ENCODE peak calls at places on chromosomes 2 and 18, in ten cellular contexts. P, G, Z, B, O, R, X, M, Q and W are unnamed samples.

GRCh38 chr2:38261569-38262513 is 115.2 kb downstream of the ATL2 start:
- DNase-seq in P (no peak), G (no peak), Z (no peak), B (no peak), R (no peak), M (no peak), X (no peak), Q (no peak), O (no peak), W (no peak)

GRCh38 chr18:21820035-21820810 is 79.6 kb downstream of the MIB1 start:
- DNase-seq in O (peak; percentile 36), Z (no peak), R (no peak), G (no peak), X (no peak), M (no peak), B (no peak), Q (peak; percentile 51), P (no peak), W (no peak)

GRCh38 chr2:191311627-191312026 is 66.4 kb downstream of the MYO1B start:
- DNase-seq in Z (no peak), X (no peak), M (no peak), R (no peak), B (no peak), O (no peak), G (no peak), P (no peak), Q (peak; percentile 81), W (no peak)

GRCh38 chr2:144460981-144461766 is 58.7 kb downstream of the ZEB2 start:
- DNase-seq in R (peak; percentile 48), Q (peak; percentile 90), X (no peak), B (no peak), Z (no peak), P (peak; percentile 20), O (no peak), M (no peak), G (peak; percentile 38), W (no peak)

GRCh38 chr2:214465386-214466146 is 54.7 kb downstream of the VWC2L start:
- DNase-seq in G (peak; percentile 6), X (no peak), M (no peak), P (no peak), B (no peak), Q (peak; percentile 7), O (no peak), Z (no peak), R (no peak), W (no peak)

GRCh38 chr2:67322361-67323001 is 74.7 kb upstream of the ETAA1 start:
- DNase-seq in B (no peak), Q (peak; percentile 60), P (no peak), X (peak; percentile 19), M (peak; percentile 32), R (peak; percentile 24), G (peak; percentile 14), O (no peak), Z (no peak), W (no peak)

GRCh38 chr2:148042219-148042618 is 21.3 kb downstream of the MBD5 start:
- DNase-seq in P (no peak), R (no peak), B (no peak), O (no peak), M (no peak), X (no peak), Z (no peak), G (no peak), Q (no peak), W (no peak)

GRCh38 chr2:9462313-9462712 is 12.0 kb upstream of the IAH1 start:
- DNase-seq in O (no peak), G (no peak), Q (no peak), X (no peak), R (no peak), B (no peak), Z (no peak), M (no peak), P (no peak), W (no peak)

GRCh38 chr2:111054791-111055627 is 65.7 kb upstream of the BCL2L11 start:
- DNase-seq in M (no peak), O (no peak), Z (no peak), G (no peak), B (no peak), X (peak; percentile 45), P (no peak), Q (no peak), R (no peak), W (no peak)

GRCh38 chr18:35117372-35117771 is 76.2 kb downstream of the MAPRE2 start:
- DNase-seq in Z (no peak), O (no peak), Q (no peak), R (no peak), P (no peak), B (no peak), X (no peak), M (no peak), G (no peak), W (no peak)

GRCh38 chr2:232365621-232366321 is 12.8 kb upstream of the ALPP start:
- DNase-seq in Z (no peak), R (no peak), G (no peak), Q (peak; percentile 39), P (no peak), O (peak; percentile 49), B (no peak), X (peak; percentile 69), M (no peak), W (peak; percentile 35)

GRCh38 chr2:109403841-109404201 is 209.9 kb downstream of the SEPTIN10 start:
- DNase-seq in O (no peak), G (no peak), X (no peak), R (no peak), P (no peak), Q (no peak), M (no peak), Z (no peak), B (no peak), W (no peak)

GRCh38 chr2:1916881-1917280 is 172.6 kb upstream of the PXDN start:
- DNase-seq in P (no peak), Q (no peak), R (no peak), G (no peak), B (no peak), M (no peak), X (no peak), Z (no peak), O (no peak), W (no peak)

GRCh38 chr18:46424898-46425297 is 232.1 kb downstream of the LOXHD1 start:
- DNase-seq in Q (no peak), R (no peak), O (no peak), B (no peak), X (peak; percentile 56), G (no peak), P (peak; percentile 73), M (no peak), Z (no peak), W (no peak)

GRCh38 chr2:220310326-220310936 is 683.0 kb downstream of the SLC4A3 start:
- DNase-seq in P (no peak), Q (peak; percentile 8), Z (no peak), M (no peak), R (no peak), B (no peak), X (no peak), G (no peak), O (no peak), W (no peak)

GRCh38 chr18:79765491-79766245 is 32.1 kb upstream of the KCNG2 start:
- DNase-seq in Z (peak; percentile 1), M (no peak), B (no peak), R (no peak), G (no peak), P (no peak), O (no peak), Q (no peak), X (no peak), W (peak; percentile 16)

GRCh38 chr2:10762651-10763460 is 41.4 kb downstream of the ATP6V1C2 start:
- DNase-seq in Z (no peak), R (no peak), B (no peak), X (no peak), M (no peak), Q (peak; percentile 74), O (no peak), P (no peak), G (no peak), W (peak; percentile 25)

GRCh38 chr2:51581636-51582267 is 549.8 kb upstream of the NRXN1 start:
- DNase-seq in Q (no peak), Z (no peak), G (no peak), B (no peak), P (no peak), R (no peak), X (no peak), O (no peak), M (no peak), W (no peak)

GRCh38 chr18:23106575-23106974 is 28.7 kb upstream of the CABLES1 start:
- DNase-seq in Z (no peak), X (no peak), Q (peak; percentile 77), O (no peak), M (no peak), B (no peak), P (no peak), R (no peak), G (no peak), W (peak; percentile 64)

GRCh38 chr2:12606472-12607000 is 110.2 kb upstream of the TRIB2 start:
- DNase-seq in R (no peak), P (no peak), Q (peak; percentile 67), O (no peak), B (no peak), G (no peak), M (no peak), Z (no peak), X (no peak), W (no peak)

GRCh38 chr18:35888329-35888728 is 84.2 kb upstream of the RMP24 start:
- DNase-seq in G (no peak), B (no peak), X (no peak), P (no peak), R (no peak), M (no peak), Z (no peak), Q (no peak), O (no peak), W (no peak)

GRCh38 chr2:71694501-71695234 is 241.3 kb downstream of the DYSF start:
- DNase-seq in P (no peak), Q (no peak), G (no peak), Z (no peak), B (no peak), R (no peak), O (no peak), M (no peak), X (no peak), W (no peak)

GRCh38 chr2:226118471-226119429 is 680.9 kb downstream of the IRS1 start:
- DNase-seq in O (no peak), X (no peak), R (peak; percentile 32), M (no peak), G (peak; percentile 90), Q (peak; percentile 99), B (no peak), Z (no peak), P (no peak), W (no peak)

GRCh38 chr2:213149332-213149875 is 2.0 kb downstream of the IKZF2 start:
- DNase-seq in X (no peak), Q (peak; percentile 15), O (no peak), M (no peak), G (no peak), B (no peak), R (no peak), P (no peak), Z (no peak), W (no peak)

GRCh38 chr18:28204154-28204553 is 27.2 kb upstream of the CDH2 start:
- DNase-seq in P (no peak), R (no peak), X (no peak), G (peak; percentile 21), Q (peak; percentile 91), M (no peak), B (no peak), O (no peak), Z (no peak), W (no peak)

GRCh38 chr2:174336403-174337336 is 1.9 kb downstream of the SP9 start:
- DNase-seq in B (no peak), X (peak; percentile 89), Z (no peak), Q (no peak), O (no peak), R (no peak), G (no peak), M (peak; percentile 83), P (no peak), W (peak; percentile 79)

GRCh38 chr2:15913146-15913545 is 27.2 kb upstream of the MYCN start:
- DNase-seq in G (no peak), X (no peak), O (no peak), P (no peak), R (no peak), Z (no peak), Q (no peak), B (no peak), M (no peak), W (no peak)

GRCh38 chr2:36561223-36561944 is 36.6 kb downstream of the FEZ2 start:
- DNase-seq in P (no peak), Z (no peak), R (no peak), Q (peak; percentile 92), X (no peak), G (peak; percentile 53), B (no peak), O (no peak), M (no peak), W (no peak)